ENCODE peak calls at places on chromosomes 7 and 10, in eight cellular contexts. W is EL; H is psoas muscle; S is LHCN-M2; R is HCEC 1CT; V is stimulated activated CD8-positive, alpha-beta memory T cell treated with anti-CD3 and anti-CD28 coated beads, Interleukin-15, amount 100 ng/mL, for 24 hours; J is lower leg skin; E is naive B cell. M is an unnamed sample.

GRCh38 chr7:27165655-27166474 is 528 bp upstream of the HOXA9 start:
- DNase-seq in W (peak), H (peak), S (no peak), R (peak), V (no peak), J (no peak), E (no peak), M (peak)

GRCh38 chr10:45375716-45376231 is 1.8 kb downstream of the ALOX5 start:
- DNase-seq in W (no peak), H (no peak), S (no peak), R (no peak), V (no peak), J (no peak), E (peak), M (no peak)

GRCh38 chr10:33277135-33277536 is 57.3 kb downstream of the NRP1 start:
- DNase-seq in W (peak), H (peak), S (peak), R (peak), V (no peak), J (peak), E (no peak), M (no peak)

GRCh38 chr10:78672898-78673297 is 395.9 kb upstream of the ZMIZ1 start:
- DNase-seq in W (no peak), H (no peak), S (peak), R (peak), V (no peak), J (no peak), E (no peak), M (no peak)

GRCh38 chr7:38902443-38902842 is 6.5 kb downstream of the VPS41 start:
- DNase-seq in W (no peak), H (no peak), S (no peak), R (no peak), V (no peak), J (no peak), E (no peak), M (no peak)

GRCh38 chr10:43691503-43691902 is 42.8 kb upstream of the ZNF32 start:
- DNase-seq in W (peak), H (no peak), S (no peak), R (peak), V (no peak), J (no peak), E (no peak), M (no peak)

GRCh38 chr10:106134326-106135000 is 1030.0 kb downstream of the SORCS1 start:
- DNase-seq in W (no peak), H (no peak), S (no peak), R (no peak), V (no peak), J (no peak), E (no peak), M (no peak)

GRCh38 chr10:128124813-128125403 is 1.3 kb downstream of the MKI67 start:
- DNase-seq in W (peak), H (no peak), S (no peak), R (no peak), V (no peak), J (no peak), E (no peak), M (no peak)

GRCh38 chr7:36010656-36011587 is 142.1 kb upstream of the EEPD1 start:
- DNase-seq in W (no peak), H (no peak), S (no peak), R (no peak), V (no peak), J (no peak), E (no peak), M (no peak)

GRCh38 chr10:111612273-111612672 is 535.4 kb downstream of the ADRA2A start:
- DNase-seq in W (no peak), H (no peak), S (no peak), R (no peak), V (no peak), J (no peak), E (no peak), M (no peak)

GRCh38 chr10:5528989-5529701 is 4.4 kb downstream of the CALML3 start:
- DNase-seq in W (no peak), H (peak), S (no peak), R (no peak), V (no peak), J (no peak), E (no peak), M (peak)

GRCh38 chr10:114684085-114684821 is 26.2 kb upstream of the ABLIM1 start:
- DNase-seq in W (peak), H (peak), S (peak), R (no peak), V (no peak), J (peak), E (no peak), M (peak)

GRCh38 chr10:14879055-14879800 is 562 bp downstream of the SUV39H2 start:
- DNase-seq in W (peak), H (no peak), S (peak), R (peak), V (peak), J (peak), E (peak), M (no peak)

GRCh38 chr10:79203833-79204232 is 135.1 kb downstream of the ZMIZ1 start:
- DNase-seq in W (no peak), H (no peak), S (no peak), R (no peak), V (no peak), J (no peak), E (no peak), M (no peak)

GRCh38 chr10:58965855-58966254 is 210.6 kb upstream of the PHYHIPL start:
- DNase-seq in W (no peak), H (no peak), S (no peak), R (no peak), V (no peak), J (no peak), E (no peak), M (no peak)

GRCh38 chr10:16944081-16944922 is 127.1 kb upstream of the RSU1 start:
- DNase-seq in W (peak), H (no peak), S (peak), R (peak), V (no peak), J (no peak), E (no peak), M (no peak)

GRCh38 chr7:119969054-119969453 is 303.9 kb upstream of the KCND2 start:
- DNase-seq in W (no peak), H (no peak), S (peak), R (no peak), V (no peak), J (no peak), E (no peak), M (no peak)

GRCh38 chr10:133608855-133609254 is 17.7 kb downstream of the FRG2B start:
- DNase-seq in W (peak), H (no peak), S (peak), R (peak), V (no peak), J (no peak), E (no peak), M (no peak)

GRCh38 chr7:116902811-116903210 is 40.4 kb downstream of the CAPZA2 start:
- DNase-seq in W (no peak), H (no peak), S (no peak), R (no peak), V (no peak), J (no peak), E (no peak), M (no peak)

GRCh38 chr10:21831986-21832735 is 171.4 kb downstream of the DNAJC1 start:
- DNase-seq in W (peak), H (no peak), S (no peak), R (peak), V (no peak), J (no peak), E (no peak), M (no peak)

GRCh38 chr10:33553951-33554571 is 219.6 kb upstream of the NRP1 start:
- DNase-seq in W (no peak), H (no peak), S (no peak), R (no peak), V (no peak), J (no peak), E (no peak), M (no peak)

GRCh38 chr10:123395906-123396305 is 241.7 kb downstream of the BUB3 start:
- DNase-seq in W (no peak), H (no peak), S (no peak), R (no peak), V (no peak), J (no peak), E (no peak), M (no peak)

GRCh38 chr10:5551531-5552375 is 27.0 kb downstream of the CALML3 start:
- DNase-seq in W (peak), H (peak), S (peak), R (no peak), V (no peak), J (no peak), E (no peak), M (peak)

GRCh38 chr10:58638406-58638805 is 125.7 kb downstream of the BICC1 start:
- DNase-seq in W (peak), H (no peak), S (peak), R (no peak), V (no peak), J (no peak), E (no peak), M (no peak)

GRCh38 chr7:138979226-138979979 is 1.8 kb downstream of the KIAA1549 start:
- DNase-seq in W (no peak), H (no peak), S (peak), R (no peak), V (no peak), J (no peak), E (no peak), M (no peak)

GRCh38 chr7:33142585-33142984 is 13.2 kb downstream of the BBS9 start:
- DNase-seq in W (no peak), H (no peak), S (no peak), R (no peak), V (no peak), J (no peak), E (no peak), M (no peak)